ENCODE peak calls at places on chromosomes 4 and X, in four cellular contexts. N is pancreas, I is nephron progenitor cell, Y is lower lobe of right lung. X is an unnamed sample.

GRCh38 chrX:112731793-112732192 is 52.1 kb upstream of the LHFPL1 start:
- DNase-seq in N (no peak), I (no peak), Y (no peak), X (no peak)

GRCh38 chr4:165326831-165327210 is 648 bp upstream of the MSMO1 start:
- DNase-seq in N (no peak), I (peak; percentile 15), Y (peak; percentile 55), X (no peak)

GRCh38 chr4:92520563-92520962 is 216.8 kb downstream of the GRID2 start:
- DNase-seq in N (no peak), I (no peak), Y (no peak), X (no peak)

GRCh38 chr4:113094327-113094726 is 44.9 kb downstream of the ANK2 start:
- DNase-seq in N (no peak), I (no peak), Y (no peak), X (no peak)

GRCh38 chr4:25252230-25253071 is 18.6 kb downstream of the PI4K2B start:
- DNase-seq in N (no peak), I (no peak), Y (no peak), X (no peak)

GRCh38 chr4:94181815-94182214 is 25.9 kb upstream of the SMARCAD1 start:
- DNase-seq in N (no peak), I (no peak), Y (no peak), X (no peak)

GRCh38 chr4:162131256-162131655 is 32.5 kb downstream of the FSTL5 start:
- DNase-seq in N (no peak), I (no peak), Y (no peak), X (no peak)

GRCh38 chr4:23455482-23455881 is 434.4 kb downstream of the PPARGC1A start:
- DNase-seq in N (no peak), I (peak; percentile 6), Y (no peak), X (no peak)

GRCh38 chr4:177632481-177632880 is 190.2 kb upstream of the AGA start:
- DNase-seq in N (no peak), I (no peak), Y (no peak), X (no peak)

DNA sequence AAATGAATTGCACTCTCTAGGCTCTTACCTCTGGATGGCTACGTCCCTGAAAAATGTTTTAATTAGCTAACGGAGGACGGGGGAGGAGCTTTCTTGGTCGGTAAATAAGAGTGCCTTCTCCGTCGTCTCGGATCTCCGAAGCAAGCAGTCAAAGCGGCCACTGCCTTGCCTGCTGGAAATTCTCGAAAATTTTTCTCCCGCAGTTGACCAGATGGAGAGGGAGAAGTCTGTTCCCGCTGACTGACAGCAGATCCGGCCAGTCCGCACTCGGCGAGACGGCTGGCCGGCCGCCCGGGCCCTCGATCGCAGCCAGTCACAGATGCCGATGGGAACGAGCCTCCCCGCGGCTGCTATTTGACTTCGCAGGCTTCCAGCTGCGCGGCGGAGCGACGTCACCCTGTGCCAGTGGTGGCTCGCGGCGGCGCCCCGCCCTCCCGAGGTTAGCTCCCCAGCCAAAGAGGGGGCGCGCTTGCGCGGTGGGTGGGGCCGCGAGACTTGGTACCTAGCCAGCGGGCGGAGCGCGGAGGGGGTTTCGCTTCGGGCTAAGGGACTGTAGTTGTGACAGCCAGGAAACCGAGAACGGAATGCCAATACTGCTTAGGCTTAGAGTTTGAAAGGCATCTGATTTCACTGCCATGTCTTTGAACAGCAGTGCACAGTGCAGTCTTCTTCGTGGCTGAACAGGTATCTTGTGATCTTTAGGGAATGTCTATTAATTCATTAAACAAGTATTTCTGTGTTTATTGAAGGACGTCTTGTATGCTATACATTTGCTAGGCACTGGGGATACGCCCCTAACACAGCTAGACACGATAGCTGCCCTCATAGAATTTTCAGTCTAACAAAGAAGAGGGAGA is at the start of gene PPM1K:
- DNase-seq in N (peak; percentile 100), I (peak; percentile 99), Y (peak; percentile 100), X (peak; percentile 97)
- TF ChIP-seq CTCF in N (peak; percentile 16), I (no peak), Y (peak; percentile 28), X (no peak)

DNA sequence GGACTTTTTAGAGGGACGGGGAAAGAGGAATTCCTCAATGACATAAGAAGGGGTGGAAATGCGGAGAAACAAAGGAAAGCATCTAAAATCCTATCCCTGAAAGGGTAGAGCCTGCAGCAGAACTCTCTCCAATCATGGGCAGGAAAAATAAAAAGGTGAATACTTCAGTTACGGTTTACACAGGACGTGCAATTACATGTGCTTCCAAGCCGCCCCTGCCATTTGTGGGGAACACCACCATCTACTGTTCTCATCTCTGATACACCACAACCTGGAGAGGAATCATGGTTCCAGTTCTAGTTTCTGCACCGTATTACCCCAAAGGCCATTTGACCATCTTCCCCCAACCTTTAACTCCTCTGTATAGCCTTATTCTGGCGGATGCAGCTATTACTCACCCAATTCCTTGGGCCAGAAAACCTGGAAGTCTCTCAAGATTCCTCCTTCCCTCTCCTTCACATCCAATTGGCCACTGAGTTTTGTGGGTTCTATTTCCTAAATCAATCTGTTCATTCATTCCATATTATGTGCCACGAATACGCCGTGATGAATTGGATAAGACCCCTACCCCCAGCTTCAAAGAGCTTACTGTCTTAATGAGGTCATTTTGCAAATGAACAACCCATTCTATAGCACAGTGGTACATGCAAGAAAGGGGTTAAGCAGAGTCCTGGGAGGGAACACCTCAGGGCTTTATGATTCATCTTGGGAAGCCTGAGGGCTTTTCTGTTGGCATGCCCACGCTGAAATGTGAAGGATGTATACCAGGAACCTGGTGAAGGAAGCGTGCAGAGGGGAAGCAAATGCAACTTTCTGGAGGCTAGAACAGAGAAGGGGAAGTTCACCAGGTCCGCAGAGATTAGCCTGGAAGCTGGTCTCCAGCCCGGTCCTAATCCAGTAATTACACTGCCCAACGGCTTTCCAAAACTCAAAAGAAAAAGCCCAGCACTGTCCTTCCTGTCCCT is 1.4 kb upstream of the MSL3 start:
- DNase-seq in N (no peak), I (no peak), Y (no peak), X (no peak)
- TF ChIP-seq CTCF in N (no peak), I (no peak), Y (no peak), X (no peak)

GRCh38 chrX:155864655-155865054 is 16.5 kb upstream of the VAMP7 start:
- DNase-seq in N (no peak), I (no peak), Y (no peak), X (no peak)
- TF ChIP-seq CTCF in N (no peak), I (no peak), Y (no peak), X (no peak)

GRCh38 chr4:76982638-76983579 is 33.4 kb downstream of the SEPTIN11 start:
- DNase-seq in N (no peak), I (no peak), Y (no peak), X (no peak)
- TF ChIP-seq CTCF in N (no peak), I (peak; percentile 11), Y (no peak), X (no peak)

GRCh38 chr4:159041058-159042034 is 61.5 kb upstream of the RAPGEF2 start:
- DNase-seq in N (no peak), I (no peak), Y (no peak), X (no peak)
- TF ChIP-seq CTCF in N (no peak), I (no peak), Y (no peak), X (no peak)

DNA sequence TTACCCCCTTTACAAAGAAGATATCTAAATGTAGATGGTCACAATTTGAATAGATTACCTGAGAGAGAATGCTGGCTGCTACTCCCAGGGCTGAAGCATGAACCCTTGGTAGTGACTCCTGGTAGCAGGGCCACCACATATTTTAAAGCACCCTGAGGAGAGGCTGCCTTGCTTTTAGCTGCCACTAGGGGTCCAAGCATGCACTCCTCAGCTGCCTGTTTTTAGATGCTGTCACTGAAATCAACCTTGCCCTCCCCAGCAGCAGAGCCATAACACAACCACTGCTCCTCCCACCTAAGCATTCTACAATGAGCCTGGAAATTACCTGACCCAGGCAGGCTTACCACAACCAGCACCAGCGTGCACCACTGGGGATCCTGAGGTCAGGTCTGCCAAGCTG is 850.9 kb downstream of the FAM133A start:
- DNase-seq in N (no peak), I (no peak), Y (no peak), X (no peak)
- TF ChIP-seq CTCF in N (no peak), I (peak; percentile 12), Y (no peak), X (no peak)

GRCh38 chrX:115679460-115679859 is 118.5 kb downstream of the PLS3 start:
- DNase-seq in N (no peak), I (no peak), Y (no peak), X (no peak)
- TF ChIP-seq CTCF in N (no peak), I (peak; percentile 27), Y (peak; percentile 35), X (peak; percentile 15)

X was measured in mesothelial cell of epicardium.